ENCODE peak calls at places on chromosomes 5 and 9, in four cellular contexts. A is A549, I is HepG2, M is Panc1. T is an unnamed sample.

GRCh38 chr5:31559942-31560341 is 27.8 kb downstream of the C5orf22 start:
- DNase-seq in A (no peak), I (no peak), M (no peak), T (no peak)

GRCh38 chr9:4226331-4227250 is 73.3 kb downstream of the GLIS3 start:
- DNase-seq in A (peak; percentile 64), I (no peak), M (no peak), T (no peak)

GRCh38 chr9:107243757-107244156 is 39.3 kb upstream of the RAD23B start:
- DNase-seq in A (peak; percentile 61), I (peak; percentile 89), M (no peak), T (no peak)

GRCh38 chr5:78771260-78772240 is 123.0 kb upstream of the LHFPL2 start:
- DNase-seq in A (no peak), I (no peak), M (no peak), T (no peak)

GRCh38 chr9:97704327-97704677 is 7.2 kb upstream of the XPA start:
- DNase-seq in A (no peak), I (no peak), M (no peak), T (no peak)

GRCh38 chr5:43947870-43948269 is 344.9 kb downstream of the NNT start:
- DNase-seq in A (no peak), I (no peak), M (no peak), T (no peak)

GRCh38 chr5:39164016-39164415 is 55.3 kb downstream of the FYB1 start:
- DNase-seq in A (no peak), I (no peak), M (no peak), T (no peak)

GRCh38 chr9:113488071-113488470 is 24.5 kb downstream of the RGS3 start:
- DNase-seq in A (no peak), I (no peak), M (no peak), T (no peak)

GRCh38 chr5:142798099-142798768 is 28.1 kb downstream of the ARHGAP26 start:
- DNase-seq in A (no peak), I (peak; percentile 46), M (no peak), T (no peak)

GRCh38 chr9:86655147-86655546 is 292.2 kb downstream of the GAS1 start:
- DNase-seq in A (no peak), I (no peak), M (no peak), T (no peak)
- TF ChIP-seq REST in A (no peak), I (no peak), M (no peak), T (no peak)

GRCh38 chr9:5551368-5551767 is 41.0 kb downstream of the PDCD1LG2 start:
- DNase-seq in A (no peak), I (no peak), M (no peak), T (no peak)
- TF ChIP-seq REST in A (no peak), I (no peak), M (no peak), T (no peak)

DNA sequence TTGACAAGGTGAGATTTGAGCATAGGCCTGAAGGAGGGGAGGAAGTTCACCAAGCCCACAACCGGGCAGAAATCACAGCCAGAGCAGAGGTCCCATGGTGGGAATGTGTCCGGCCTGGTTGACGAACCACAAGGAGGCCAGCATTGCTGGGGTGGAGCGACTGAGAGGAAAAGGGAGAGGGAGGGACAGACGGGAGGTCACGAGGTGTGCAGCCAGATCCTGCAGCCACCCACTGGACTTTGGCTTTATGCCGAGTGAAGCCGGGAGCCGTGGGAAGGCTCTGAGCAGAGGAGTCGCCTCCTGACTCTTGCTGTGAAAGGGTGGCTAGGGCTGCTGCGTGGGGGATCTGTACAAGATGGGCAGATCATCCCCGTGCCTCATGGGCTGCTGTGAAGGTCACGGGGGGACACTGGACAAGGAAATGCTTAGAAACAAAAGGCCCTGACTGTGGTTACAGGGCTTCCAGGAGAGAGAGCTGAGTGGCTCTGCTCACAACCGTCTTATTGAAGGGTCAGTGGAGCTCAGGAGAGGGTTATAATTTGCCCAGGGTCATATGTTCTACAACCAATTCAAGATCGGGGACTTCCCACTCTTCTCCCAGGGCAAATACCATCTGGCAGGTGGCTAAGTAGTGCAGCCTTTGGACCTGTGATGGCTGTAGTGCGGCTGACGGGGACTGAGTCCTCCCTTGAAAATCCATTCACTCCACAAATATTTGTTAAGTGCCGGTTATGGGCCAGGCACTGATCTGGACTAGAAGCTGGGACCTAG is 15.6 kb upstream of the CD74 start:
- DNase-seq in A (no peak), I (peak; percentile 83), M (no peak), T (no peak)
- TF ChIP-seq REST in A (no peak), I (no peak), M (no peak), T (no peak)

DNA sequence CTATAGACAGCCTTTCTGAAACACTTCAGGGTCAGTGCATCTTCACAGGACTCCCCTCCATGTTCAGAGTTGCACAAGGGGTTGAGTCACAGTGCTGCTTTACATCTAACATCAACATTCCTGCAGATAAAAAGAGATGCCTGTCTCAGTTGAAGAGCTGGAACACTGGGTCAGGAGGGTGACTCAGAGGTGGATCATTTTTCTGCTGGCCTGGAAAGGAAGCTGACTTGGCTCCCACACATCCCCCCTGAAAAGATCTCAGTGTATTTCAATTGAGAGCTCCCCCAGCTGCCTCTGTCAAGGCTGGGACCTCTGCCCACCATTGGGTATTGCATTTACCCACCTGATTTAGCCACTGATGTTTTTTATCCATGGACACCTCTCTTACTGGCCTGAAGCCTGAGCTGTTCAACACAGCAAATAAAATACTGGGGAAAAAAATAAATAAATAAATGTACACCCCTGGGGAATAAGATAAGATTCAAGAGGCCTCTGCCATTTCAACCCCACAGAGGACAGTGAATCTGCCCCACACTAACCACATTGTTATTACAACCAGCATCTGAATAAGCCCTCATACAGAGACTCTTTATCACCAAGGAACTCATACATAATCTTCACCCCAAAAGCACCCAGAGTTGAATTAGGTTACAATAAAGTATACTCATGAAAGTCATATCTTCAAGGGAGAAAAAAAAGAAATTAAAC is 716.4 kb downstream of the SEMA5A start:
- DNase-seq in A (peak; percentile 54), I (no peak), M (peak; percentile 61), T (no peak)
- TF ChIP-seq REST in A (no peak), I (no peak), M (no peak), T (no peak)

GRCh38 chr9:129888085-129888808 is 53.0 kb downstream of the USP20 start:
- DNase-seq in A (no peak), I (no peak), M (no peak), T (peak; percentile 100)
- TF ChIP-seq REST in A (no peak), I (no peak), M (no peak), T (peak; percentile 46)

GRCh38 chr9:119639287-119639955 is 270.2 kb upstream of the BRINP1 start:
- DNase-seq in A (peak; percentile 1), I (no peak), M (no peak), T (no peak)
- TF ChIP-seq REST in A (peak; percentile 62), I (peak; percentile 26), M (peak; percentile 74), T (peak; percentile 70)

GRCh38 chr5:36901856-36902255 is 25.3 kb downstream of the NIPBL start:
- DNase-seq in A (no peak), I (no peak), M (no peak), T (no peak)

GRCh38 chr5:36902353-36902752 is 25.8 kb downstream of the NIPBL start:
- DNase-seq in A (no peak), I (no peak), M (no peak), T (no peak)

GRCh38 chr5:36900279-36900678 is 23.7 kb downstream of the NIPBL start:
- DNase-seq in A (no peak), I (no peak), M (no peak), T (no peak)

GRCh38 chr5:36897616-36898015 is 21.0 kb downstream of the NIPBL start:
- DNase-seq in A (no peak), I (no peak), M (no peak), T (no peak)

GRCh38 chr5:36899860-36900259 is 23.3 kb downstream of the NIPBL start:
- DNase-seq in A (no peak), I (no peak), M (no peak), T (no peak)
- TF ChIP-seq REST in A (no peak), I (no peak), M (no peak), T (no peak)

GRCh38 chr5:106185661-106186081 is 1485.1 kb downstream of the EFNA5 start:
- DNase-seq in A (no peak), I (no peak), M (no peak), T (peak; percentile 27)

GRCh38 chr5:106189121-106189809 is 1481.5 kb downstream of the EFNA5 start:
- DNase-seq in A (no peak), I (no peak), M (no peak), T (no peak)
- TF ChIP-seq REST in A (no peak), I (no peak), M (no peak), T (no peak)